ENCODE peak calls at places on chromosomes 13 and 19, in nine cellular contexts. I is uterus; C is keratinocyte; S is astrocyte; J is stomach; P is H9; G is CD8-positive, alpha-beta T cell; Y is cardiac muscle cell; B is right cardiac atrium. Q is an unnamed sample.

GRCh38 chr19:33812388-33813330 is 16.0 kb downstream of the KCTD15 start:
- DNase-seq in C (no peak), Y (no peak), S (no peak), P (no peak), J (no peak), G (no peak), I (no peak), B (no peak), Q (no peak)

GRCh38 chr19:15400521-15401396 is 18.0 kb downstream of the AKAP8L start:
- DNase-seq in G (no peak), I (peak), J (no peak), P (no peak), Y (no peak), B (peak), C (no peak), S (no peak), Q (no peak)

GRCh38 chr19:11418166-11418517 is 972 bp downstream of the RGL3 start:
- DNase-seq in J (no peak), P (no peak), I (no peak), S (no peak), Y (peak), B (no peak), G (no peak), C (no peak), Q (no peak)

GRCh38 chr19:18401580-18402112 is 4.2 kb upstream of the LRRC25 start:
- DNase-seq in P (no peak), Y (no peak), I (no peak), C (no peak), G (no peak), B (peak), S (peak), J (no peak), Q (no peak)

GRCh38 chr13:88544836-88545235 is 873.7 kb downstream of the SLITRK5 start:
- DNase-seq in P (no peak), C (peak), Y (no peak), S (no peak), J (no peak), B (no peak), G (no peak), I (no peak), Q (no peak)

GRCh38 chr19:46634045-46634655 is 1.9 kb downstream of the GNG8 start:
- DNase-seq in I (peak), G (peak), B (peak), C (peak), S (peak), P (peak), J (peak), Y (peak), Q (peak)

GRCh38 chr19:907183-907853 is 5.7 kb downstream of the R3HDM4 start:
- DNase-seq in B (no peak), P (no peak), Y (no peak), G (no peak), I (no peak), C (no peak), J (no peak), S (no peak), Q (no peak)

GRCh38 chr13:106480511-106480910 is 55.0 kb downstream of the EFNB2 start:
- DNase-seq in Y (no peak), I (no peak), J (no peak), B (no peak), P (no peak), G (no peak), C (no peak), S (no peak), Q (no peak)

GRCh38 chr13:29902632-29903305 is 52.4 kb upstream of the UBL3 start:
- DNase-seq in I (no peak), C (no peak), J (no peak), B (no peak), G (no peak), Y (no peak), P (no peak), S (no peak), Q (no peak)

GRCh38 chr19:18385675-18386542 is at the start of gene GDF15:
- DNase-seq in I (peak), P (peak), S (peak), C (no peak), B (peak), J (peak), G (no peak), Y (peak), Q (no peak)

GRCh38 chr19:14198384-14199376 is 7.3 kb downstream of the ADGRL1 start:
- DNase-seq in J (no peak), Y (no peak), G (no peak), C (no peak), P (no peak), I (no peak), B (no peak), S (no peak), Q (no peak)

GRCh38 chr19:18317998-18318800 is 4.7 kb downstream of the LSM4 start:
- DNase-seq in P (no peak), Y (no peak), S (no peak), C (no peak), I (no peak), B (peak), G (peak), J (peak), Q (no peak)

GRCh38 chr19:43564800-43565199 is 10.5 kb downstream of the XRCC1 start:
- DNase-seq in J (no peak), C (no peak), I (no peak), B (no peak), G (no peak), Y (no peak), S (no peak), P (no peak), Q (no peak)

GRCh38 chr19:47158879-47159509 is 28.4 kb downstream of the SAE1 start:
- DNase-seq in I (no peak), B (no peak), C (no peak), Y (no peak), G (no peak), J (no peak), S (peak), P (no peak), Q (no peak)

GRCh38 chr13:100543872-100544602 is 44.6 kb downstream of the GGACT start:
- DNase-seq in Y (no peak), J (no peak), C (no peak), S (no peak), G (no peak), B (peak), I (no peak), P (no peak), Q (no peak)

GRCh38 chr19:4640247-4641000 is 1.1 kb downstream of the TNFAIP8L1 start:
- DNase-seq in C (no peak), B (no peak), S (no peak), G (no peak), P (no peak), I (no peak), Y (no peak), J (no peak), Q (no peak)

GRCh38 chr13:24500977-24501376 is 11.6 kb downstream of the PARP4 start:
- DNase-seq in I (no peak), G (no peak), S (peak), C (peak), J (no peak), Y (no peak), P (no peak), B (no peak), Q (no peak)

GRCh38 chr19:10752237-10752912 is 34.5 kb downstream of the DNM2 start:
- DNase-seq in S (no peak), G (no peak), B (no peak), P (no peak), Y (no peak), J (no peak), I (no peak), C (no peak), Q (peak)

GRCh38 chr13:40404407-40404806 is 262.0 kb downstream of the FOXO1 start:
- DNase-seq in B (no peak), P (no peak), S (no peak), I (no peak), J (no peak), G (no peak), Y (no peak), C (no peak), Q (no peak)

GRCh38 chr13:40404967-40405716 is 261.3 kb downstream of the FOXO1 start:
- DNase-seq in J (no peak), G (no peak), I (no peak), Y (no peak), S (no peak), B (no peak), P (no peak), C (no peak), Q (no peak)

GRCh38 chr13:40401911-40402776 is 264.3 kb downstream of the FOXO1 start:
- DNase-seq in S (peak), Y (no peak), I (peak), P (no peak), C (no peak), G (peak), J (peak), B (peak), Q (peak)

GRCh38 chr13:40403509-40404241 is 262.8 kb downstream of the FOXO1 start:
- DNase-seq in C (no peak), B (peak), I (no peak), P (no peak), G (no peak), J (no peak), S (no peak), Y (no peak), Q (no peak)

GRCh38 chr13:40402931-40403412 is 263.5 kb downstream of the FOXO1 start:
- DNase-seq in J (no peak), C (no peak), G (no peak), P (no peak), B (no peak), Y (no peak), S (peak), I (peak), Q (no peak)
- H3K27ac ChIP-seq in J (peak), C (no peak), G (no peak), P (no peak), B (peak), Y (no peak), S (peak), I (peak), Q (no peak)

GRCh38 chr13:49450105-49450819 is 6.2 kb downstream of the SETDB2 start:
- DNase-seq in Y (no peak), J (no peak), B (no peak), S (no peak), C (no peak), P (no peak), I (no peak), G (no peak), Q (no peak)
- H3K27ac ChIP-seq in Y (no peak), J (no peak), B (no peak), S (no peak), C (no peak), P (no peak), I (no peak), G (no peak), Q (no peak)

GRCh38 chr19:45515081-45515624 is 7.9 kb downstream of the VASP start:
- DNase-seq in S (no peak), P (no peak), G (no peak), Y (no peak), B (peak), J (no peak), C (no peak), I (no peak), Q (peak)
- H3K27ac ChIP-seq in S (no peak), P (no peak), G (peak), Y (no peak), B (peak), J (peak), C (peak), I (peak), Q (peak)

DNA sequence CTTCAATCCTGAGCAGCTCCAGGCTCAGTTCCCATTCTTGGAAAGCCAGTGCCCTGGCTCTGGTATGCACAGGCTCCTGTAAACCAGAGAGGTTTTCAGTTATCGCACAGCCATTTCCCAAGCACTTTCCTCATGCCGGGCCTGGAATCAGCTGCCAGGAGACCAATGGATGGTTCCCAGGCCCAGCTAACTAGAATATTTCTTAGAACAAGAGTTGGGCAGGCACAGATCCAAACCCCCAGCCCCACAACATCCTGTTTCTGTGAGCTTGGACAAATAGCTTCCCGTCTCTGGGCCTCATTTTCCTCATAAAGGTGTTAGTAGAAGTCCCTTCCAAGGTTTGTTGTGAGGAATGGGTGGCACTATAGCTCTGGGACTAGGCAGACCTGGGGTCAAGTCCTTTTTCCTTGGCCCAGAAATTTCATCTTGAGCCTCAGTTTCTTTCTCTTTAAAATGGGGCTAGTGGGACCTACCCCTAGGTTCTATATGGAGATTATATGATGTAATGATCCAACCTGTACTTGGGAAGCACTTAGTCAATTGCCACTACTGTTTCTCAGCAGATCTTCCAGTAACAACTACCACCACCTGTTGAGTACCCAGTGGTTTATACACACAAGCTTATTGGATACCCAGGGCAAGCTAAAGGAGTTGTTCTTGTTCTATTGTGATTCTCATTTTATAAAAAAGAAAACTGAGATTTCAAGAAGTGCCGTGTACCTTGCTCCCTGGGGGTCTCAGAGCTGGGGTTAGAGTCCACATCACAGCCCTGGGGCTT is 5.1 kb upstream of the CCDC97 start:
- DNase-seq in J (no peak), G (no peak), B (no peak), P (no peak), Y (no peak), I (no peak), C (no peak), S (no peak), Q (no peak)
- H3K27ac ChIP-seq in J (peak), G (no peak), B (no peak), P (no peak), Y (peak), I (no peak), C (no peak), S (no peak), Q (no peak)

DNA sequence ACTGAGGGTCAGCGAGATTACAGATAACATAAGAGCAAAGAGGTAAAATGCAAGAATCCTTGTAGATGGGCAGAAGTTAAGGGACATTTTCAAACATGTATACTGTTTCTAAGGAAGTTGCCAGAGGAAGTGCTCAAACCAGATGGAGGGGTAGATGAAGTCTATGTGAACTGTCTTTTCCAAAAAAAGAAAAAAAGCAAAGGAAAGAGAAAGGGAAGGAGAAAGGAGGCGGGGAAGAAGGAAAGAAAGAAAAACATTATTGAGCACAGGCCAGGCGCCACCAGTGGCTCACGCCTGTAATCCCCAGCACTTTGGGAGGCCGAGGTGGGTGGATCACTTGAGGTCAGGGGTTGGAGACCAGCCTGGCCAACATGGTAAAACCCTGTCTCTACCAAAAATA is 5.3 kb downstream of the DMAC2 start:
- DNase-seq in B (no peak), I (no peak), J (no peak), G (no peak), P (no peak), S (no peak), C (no peak), Y (no peak), Q (no peak)
- H3K27ac ChIP-seq in B (no peak), I (no peak), J (no peak), G (no peak), P (no peak), S (no peak), C (no peak), Y (peak), Q (no peak)

GRCh38 chr19:12945479-12946091 is at the start of gene RAD23A:
- DNase-seq in J (peak), G (peak), I (peak), P (peak), S (peak), Y (peak), B (peak), C (no peak), Q (peak)

GRCh38 chr19:12944064-12944674 is 1.5 kb upstream of the RAD23A start:
- DNase-seq in C (no peak), B (no peak), I (no peak), J (no peak), G (no peak), S (no peak), Y (no peak), P (no peak), Q (no peak)

GRCh38 chr19:12948597-12949362 is 3.1 kb downstream of the RAD23A start:
- DNase-seq in C (no peak), I (no peak), Y (no peak), G (no peak), P (no peak), S (no peak), B (no peak), J (no peak), Q (no peak)

GRCh38 chr19:12947702-12948596 is 2.3 kb downstream of the RAD23A start:
- DNase-seq in G (no peak), J (peak), P (no peak), Y (no peak), C (no peak), B (peak), I (no peak), S (no peak), Q (no peak)

GRCh38 chr19:12946092-12946845 is 607 bp downstream of the RAD23A start:
- DNase-seq in C (no peak), I (peak), P (peak), B (peak), Y (peak), G (no peak), J (peak), S (peak), Q (no peak)
- H3K27ac ChIP-seq in C (peak), I (peak), P (peak), B (peak), Y (peak), G (peak), J (peak), S (peak), Q (peak)

GRCh38 chr13:109785892-109786450 is 412 bp downstream of the IRS2 start:
- DNase-seq in Y (no peak), B (peak), S (no peak), I (no peak), G (no peak), J (no peak), C (no peak), P (no peak), Q (no peak)
- H3K27ac ChIP-seq in Y (peak), B (peak), S (peak), I (peak), G (peak), J (peak), C (peak), P (no peak), Q (peak)

GRCh38 chr13:85529216-85529590 is 270.0 kb downstream of the SLITRK6 start:
- DNase-seq in J (no peak), S (peak), G (no peak), P (no peak), B (no peak), I (no peak), C (no peak), Y (no peak), Q (no peak)

GRCh38 chr13:85525411-85525810 is 273.8 kb downstream of the SLITRK6 start:
- DNase-seq in P (no peak), I (no peak), Y (no peak), C (no peak), B (no peak), S (peak), G (no peak), J (no peak), Q (no peak)

GRCh38 chr13:85528578-85529215 is 270.5 kb downstream of the SLITRK6 start:
- DNase-seq in S (peak), J (no peak), B (no peak), G (no peak), I (no peak), C (no peak), P (no peak), Y (no peak), Q (no peak)
- H3K27ac ChIP-seq in S (peak), J (no peak), B (no peak), G (no peak), I (no peak), C (no peak), P (no peak), Y (no peak), Q (peak)